ENCODE peak calls at places on chromosome 13, in ten cellular contexts. One of them, this sample, is unnamed.

GRCh38 chr13:46655727-46656180 is 102.8 kb downstream of the LRCH1 start:
- DNase-seq in stimulated activated CD8-positive, alpha-beta memory T cell treated with anti-CD3 and anti-CD28 coated beads, Interleukin-7, amount 100 ng/mL, for 1 hour: no peak
- DNase-seq in left lung: no peak
- DNase-seq in iris pigment epithelial cell: no peak
- DNase-seq in AG04450: no peak
- DNase-seq in foreskin fibroblast: peak
- DNase-seq in T-helper 9 cell: no peak
- DNase-seq in effector CD4-positive, alpha-beta T cell: no peak
- DNase-seq in hippocampal formation: no peak
- DNase-seq in breast epithelium: no peak
- DNase-seq in this sample: no peak

GRCh38 chr13:102903659-102904407 is 58.0 kb downstream of the ERCC5 start:
- DNase-seq in stimulated activated CD8-positive, alpha-beta memory T cell treated with anti-CD3 and anti-CD28 coated beads, Interleukin-7, amount 100 ng/mL, for 1 hour: no peak
- DNase-seq in left lung: no peak
- DNase-seq in iris pigment epithelial cell: peak
- DNase-seq in AG04450: no peak
- DNase-seq in foreskin fibroblast: peak
- DNase-seq in T-helper 9 cell: no peak
- DNase-seq in effector CD4-positive, alpha-beta T cell: no peak
- DNase-seq in hippocampal formation: no peak
- DNase-seq in breast epithelium: no peak
- DNase-seq in this sample: no peak

GRCh38 chr13:54029226-54029625 is 1000.6 kb downstream of the OLFM4 start:
- DNase-seq in stimulated activated CD8-positive, alpha-beta memory T cell treated with anti-CD3 and anti-CD28 coated beads, Interleukin-7, amount 100 ng/mL, for 1 hour: no peak
- DNase-seq in left lung: no peak
- DNase-seq in iris pigment epithelial cell: peak
- DNase-seq in AG04450: no peak
- DNase-seq in foreskin fibroblast: no peak
- DNase-seq in T-helper 9 cell: no peak
- DNase-seq in effector CD4-positive, alpha-beta T cell: no peak
- DNase-seq in hippocampal formation: no peak
- DNase-seq in breast epithelium: no peak
- DNase-seq in this sample: no peak

GRCh38 chr13:50208826-50209335 is 193.6 kb downstream of the KCNRG start:
- DNase-seq in stimulated activated CD8-positive, alpha-beta memory T cell treated with anti-CD3 and anti-CD28 coated beads, Interleukin-7, amount 100 ng/mL, for 1 hour: no peak
- DNase-seq in left lung: peak
- DNase-seq in iris pigment epithelial cell: peak
- DNase-seq in AG04450: peak
- DNase-seq in foreskin fibroblast: peak
- DNase-seq in T-helper 9 cell: no peak
- DNase-seq in effector CD4-positive, alpha-beta T cell: no peak
- DNase-seq in hippocampal formation: peak
- DNase-seq in breast epithelium: peak
- DNase-seq in this sample: no peak

GRCh38 chr13:24032252-24032651 is 128.3 kb upstream of the SPATA13 start:
- DNase-seq in stimulated activated CD8-positive, alpha-beta memory T cell treated with anti-CD3 and anti-CD28 coated beads, Interleukin-7, amount 100 ng/mL, for 1 hour: no peak
- DNase-seq in left lung: no peak
- DNase-seq in iris pigment epithelial cell: peak
- DNase-seq in AG04450: peak
- DNase-seq in foreskin fibroblast: peak
- DNase-seq in T-helper 9 cell: no peak
- DNase-seq in effector CD4-positive, alpha-beta T cell: no peak
- DNase-seq in hippocampal formation: no peak
- DNase-seq in breast epithelium: no peak
- DNase-seq in this sample: no peak

GRCh38 chr13:66518068-66518467 is 712.1 kb downstream of the PCDH9 start:
- DNase-seq in stimulated activated CD8-positive, alpha-beta memory T cell treated with anti-CD3 and anti-CD28 coated beads, Interleukin-7, amount 100 ng/mL, for 1 hour: no peak
- DNase-seq in left lung: no peak
- DNase-seq in iris pigment epithelial cell: no peak
- DNase-seq in AG04450: no peak
- DNase-seq in foreskin fibroblast: no peak
- DNase-seq in T-helper 9 cell: no peak
- DNase-seq in effector CD4-positive, alpha-beta T cell: no peak
- DNase-seq in hippocampal formation: no peak
- DNase-seq in breast epithelium: no peak
- DNase-seq in this sample: no peak

GRCh38 chr13:59442461-59442860 is 721.3 kb downstream of the DIAPH3 start:
- DNase-seq in stimulated activated CD8-positive, alpha-beta memory T cell treated with anti-CD3 and anti-CD28 coated beads, Interleukin-7, amount 100 ng/mL, for 1 hour: no peak
- DNase-seq in left lung: no peak
- DNase-seq in iris pigment epithelial cell: no peak
- DNase-seq in AG04450: no peak
- DNase-seq in foreskin fibroblast: no peak
- DNase-seq in T-helper 9 cell: no peak
- DNase-seq in effector CD4-positive, alpha-beta T cell: no peak
- DNase-seq in hippocampal formation: no peak
- DNase-seq in breast epithelium: no peak
- DNase-seq in this sample: no peak

GRCh38 chr13:81017525-81018152 is 676.7 kb upstream of the SPRY2 start:
- DNase-seq in stimulated activated CD8-positive, alpha-beta memory T cell treated with anti-CD3 and anti-CD28 coated beads, Interleukin-7, amount 100 ng/mL, for 1 hour: no peak
- DNase-seq in left lung: no peak
- DNase-seq in iris pigment epithelial cell: peak
- DNase-seq in AG04450: no peak
- DNase-seq in foreskin fibroblast: peak
- DNase-seq in T-helper 9 cell: no peak
- DNase-seq in effector CD4-positive, alpha-beta T cell: no peak
- DNase-seq in hippocampal formation: no peak
- DNase-seq in breast epithelium: no peak
- DNase-seq in this sample: no peak

GRCh38 chr13:35165205-35165604 is 223.1 kb downstream of the NBEA start:
- DNase-seq in stimulated activated CD8-positive, alpha-beta memory T cell treated with anti-CD3 and anti-CD28 coated beads, Interleukin-7, amount 100 ng/mL, for 1 hour: no peak
- DNase-seq in left lung: no peak
- DNase-seq in iris pigment epithelial cell: no peak
- DNase-seq in AG04450: no peak
- DNase-seq in foreskin fibroblast: no peak
- DNase-seq in T-helper 9 cell: no peak
- DNase-seq in effector CD4-positive, alpha-beta T cell: no peak
- DNase-seq in hippocampal formation: no peak
- DNase-seq in breast epithelium: no peak
- DNase-seq in this sample: no peak

GRCh38 chr13:95896302-95896701 is 156.9 kb downstream of the UGGT2 start:
- DNase-seq in stimulated activated CD8-positive, alpha-beta memory T cell treated with anti-CD3 and anti-CD28 coated beads, Interleukin-7, amount 100 ng/mL, for 1 hour: no peak
- DNase-seq in left lung: no peak
- DNase-seq in iris pigment epithelial cell: peak
- DNase-seq in AG04450: no peak
- DNase-seq in foreskin fibroblast: peak
- DNase-seq in T-helper 9 cell: no peak
- DNase-seq in effector CD4-positive, alpha-beta T cell: no peak
- DNase-seq in hippocampal formation: no peak
- DNase-seq in breast epithelium: no peak
- DNase-seq in this sample: no peak

GRCh38 chr13:20798027-20798426 is 24.3 kb upstream of the EEF1AKMT1 start:
- DNase-seq in stimulated activated CD8-positive, alpha-beta memory T cell treated with anti-CD3 and anti-CD28 coated beads, Interleukin-7, amount 100 ng/mL, for 1 hour: no peak
- DNase-seq in left lung: no peak
- DNase-seq in iris pigment epithelial cell: no peak
- DNase-seq in AG04450: no peak
- DNase-seq in foreskin fibroblast: no peak
- DNase-seq in T-helper 9 cell: no peak
- DNase-seq in effector CD4-positive, alpha-beta T cell: no peak
- DNase-seq in hippocampal formation: no peak
- DNase-seq in breast epithelium: no peak
- DNase-seq in this sample: no peak

GRCh38 chr13:98775844-98776598 is 23.5 kb upstream of the SLC15A1 start:
- DNase-seq in stimulated activated CD8-positive, alpha-beta memory T cell treated with anti-CD3 and anti-CD28 coated beads, Interleukin-7, amount 100 ng/mL, for 1 hour: no peak
- DNase-seq in left lung: no peak
- DNase-seq in iris pigment epithelial cell: peak
- DNase-seq in AG04450: no peak
- DNase-seq in foreskin fibroblast: peak
- DNase-seq in T-helper 9 cell: no peak
- DNase-seq in effector CD4-positive, alpha-beta T cell: no peak
- DNase-seq in hippocampal formation: no peak
- DNase-seq in breast epithelium: no peak
- DNase-seq in this sample: no peak

GRCh38 chr13:21837841-21838551 is 167.1 kb downstream of the FGF9 start:
- DNase-seq in stimulated activated CD8-positive, alpha-beta memory T cell treated with anti-CD3 and anti-CD28 coated beads, Interleukin-7, amount 100 ng/mL, for 1 hour: no peak
- DNase-seq in left lung: no peak
- DNase-seq in iris pigment epithelial cell: no peak
- DNase-seq in AG04450: no peak
- DNase-seq in foreskin fibroblast: no peak
- DNase-seq in T-helper 9 cell: no peak
- DNase-seq in effector CD4-positive, alpha-beta T cell: no peak
- DNase-seq in hippocampal formation: no peak
- DNase-seq in breast epithelium: no peak
- DNase-seq in this sample: no peak

GRCh38 chr13:71417205-71417604 is 449.8 kb downstream of the DACH1 start:
- DNase-seq in stimulated activated CD8-positive, alpha-beta memory T cell treated with anti-CD3 and anti-CD28 coated beads, Interleukin-7, amount 100 ng/mL, for 1 hour: no peak
- DNase-seq in left lung: no peak
- DNase-seq in iris pigment epithelial cell: peak
- DNase-seq in AG04450: no peak
- DNase-seq in foreskin fibroblast: peak
- DNase-seq in T-helper 9 cell: no peak
- DNase-seq in effector CD4-positive, alpha-beta T cell: no peak
- DNase-seq in hippocampal formation: no peak
- DNase-seq in breast epithelium: no peak
- DNase-seq in this sample: no peak

GRCh38 chr13:66021846-66022245 is 1208.3 kb downstream of the PCDH9 start:
- DNase-seq in stimulated activated CD8-positive, alpha-beta memory T cell treated with anti-CD3 and anti-CD28 coated beads, Interleukin-7, amount 100 ng/mL, for 1 hour: no peak
- DNase-seq in left lung: no peak
- DNase-seq in iris pigment epithelial cell: no peak
- DNase-seq in AG04450: no peak
- DNase-seq in foreskin fibroblast: peak
- DNase-seq in T-helper 9 cell: no peak
- DNase-seq in effector CD4-positive, alpha-beta T cell: no peak
- DNase-seq in hippocampal formation: no peak
- DNase-seq in breast epithelium: no peak
- DNase-seq in this sample: no peak

GRCh38 chr13:26719356-26719945 is 41.1 kb downstream of the GPR12 start:
- DNase-seq in stimulated activated CD8-positive, alpha-beta memory T cell treated with anti-CD3 and anti-CD28 coated beads, Interleukin-7, amount 100 ng/mL, for 1 hour: no peak
- DNase-seq in left lung: no peak
- DNase-seq in iris pigment epithelial cell: no peak
- DNase-seq in AG04450: no peak
- DNase-seq in foreskin fibroblast: peak
- DNase-seq in T-helper 9 cell: no peak
- DNase-seq in effector CD4-positive, alpha-beta T cell: no peak
- DNase-seq in hippocampal formation: no peak
- DNase-seq in breast epithelium: no peak
- DNase-seq in this sample: no peak

This sample was measured in cortex of kidney.